ENCODE peak calls at places on chromosomes 2 and 18, in five cellular contexts. W is NCI-H2081, S is amygdala, N is glutamatergic neuron, C is Calu3. X is an unnamed sample.

GRCh38 chr2:41729800-41730364 is 317.9 kb upstream of the PKDCC start:
- DNase-seq in W (no peak), S (no peak), N (no peak), C (no peak), X (no peak)

GRCh38 chr18:25056456-25056855 is 295.5 kb downstream of the ZNF521 start:
- DNase-seq in W (no peak), S (no peak), N (no peak), C (no peak), X (no peak)

GRCh38 chr2:33015421-33016142 is 68.8 kb downstream of the LTBP1 start:
- DNase-seq in W (no peak), S (no peak), N (no peak), C (peak), X (peak)

GRCh38 chr18:77392323-77392722 is 142.7 kb downstream of the GALR1 start:
- DNase-seq in W (no peak), S (no peak), N (no peak), C (no peak), X (no peak)

GRCh38 chr2:241762933-241763369 is 13.7 kb upstream of the GAL3ST2 start:
- DNase-seq in W (no peak), S (no peak), N (no peak), C (no peak), X (no peak)

GRCh38 chr2:29782531-29782930 is 138.9 kb downstream of the ALK start:
- DNase-seq in W (no peak), S (no peak), N (no peak), C (no peak), X (no peak)

GRCh38 chr18:50099725-50100414 is 95.1 kb downstream of the MYO5B start:
- DNase-seq in W (no peak), S (no peak), N (no peak), C (no peak), X (no peak)

GRCh38 chr18:76756491-76757288 is 65.7 kb upstream of the ZNF236 start:
- DNase-seq in W (no peak), S (no peak), N (peak), C (no peak), X (no peak)

GRCh38 chr2:223008936-223009335 is 43.1 kb upstream of the KCNE4 start:
- DNase-seq in W (no peak), S (no peak), N (no peak), C (no peak), X (no peak)

X was measured in colonic mucosa.